ENCODE peak calls at places on chromosomes 6 and 20, in four cellular contexts. V, Z, M and P are unnamed samples.
A peak's percentile ranks its signal among the peaks of the same experiment; 100 is the strongest.

GRCh38 chr20:61734733-61735502 is 330.8 kb downstream of the TAF4 start:
- DNase-seq in M (no peak), Z (no peak), V (no peak), P (no peak)

GRCh38 chr6:45478235-45478634 is 100.5 kb upstream of the SUPT3H start:
- DNase-seq in Z (no peak), M (no peak), V (no peak), P (no peak)

GRCh38 chr20:33650753-33651561 is 11.2 kb upstream of the C20orf144 start:
- DNase-seq in M (no peak), Z (no peak), V (no peak), P (no peak)

GRCh38 chr6:168490757-168491156 is 49.8 kb downstream of the SMOC2 start:
- DNase-seq in M (no peak), V (no peak), Z (no peak), P (no peak)

GRCh38 chr6:32973934-32974333 is 5.5 kb downstream of the BRD2 start:
- DNase-seq in Z (peak; percentile 60), M (no peak), V (no peak), P (no peak)

GRCh38 chr6:35145757-35146156 is 4.6 kb upstream of the TCP11 start:
- DNase-seq in V (no peak), M (no peak), Z (no peak), P (no peak)

GRCh38 chr6:151757506-151757955 is 50.0 kb upstream of the ESR1 start:
- DNase-seq in V (peak; percentile 69), Z (no peak), M (peak; percentile 29), P (no peak)

GRCh38 chr20:17835941-17836861 is 132.4 kb downstream of the SNX5 start:
- DNase-seq in Z (no peak), V (no peak), M (no peak), P (no peak)

GRCh38 chr20:38129893-38130609 is 35.0 kb downstream of the TGM2 start:
- DNase-seq in V (no peak), M (no peak), Z (no peak), P (no peak)

GRCh38 chr20:18916886-18917785 is 103.6 kb downstream of the SCP2D1 start:
- DNase-seq in V (no peak), M (no peak), Z (no peak), P (no peak)

GRCh38 chr20:3046677-3047462 is 1.0 kb downstream of the MRPS26 start:
- DNase-seq in V (no peak), M (peak; percentile 47), Z (peak; percentile 18), P (peak; percentile 15)

GRCh38 chr20:18984238-18985200 is 170.9 kb downstream of the SCP2D1 start:
- DNase-seq in Z (peak; percentile 24), M (no peak), V (no peak), P (no peak)

DNA sequence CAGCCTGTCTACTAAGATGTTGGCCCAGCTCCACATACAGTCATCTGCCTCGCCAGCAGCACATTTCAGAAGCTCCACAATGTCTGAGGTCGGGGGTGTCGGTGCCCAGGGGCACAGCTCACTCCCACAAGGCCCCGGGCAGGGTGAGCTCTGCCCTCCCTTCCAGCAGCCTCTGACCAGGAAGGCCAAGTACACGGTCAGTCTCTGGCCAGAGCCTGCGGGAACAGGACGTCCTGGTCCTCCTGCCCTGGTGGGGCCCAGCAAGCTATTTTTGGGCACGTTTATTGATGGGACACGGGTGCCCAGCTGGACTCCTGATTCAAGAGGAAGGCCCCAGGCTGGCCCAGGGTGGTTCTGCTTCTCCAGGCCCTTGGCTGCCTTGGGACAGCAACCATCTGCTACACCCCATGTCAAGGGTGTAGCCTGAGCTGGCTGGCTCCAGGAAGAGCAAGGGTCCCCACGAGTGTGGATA is 114.9 kb upstream of the PTPN1 start:
- DNase-seq in V (no peak), Z (no peak), M (no peak), P (no peak)
- TF ChIP-seq FOXK2 in V (no peak), Z (no peak), M (no peak), P (no peak)

GRCh38 chr6:170393807-170394399 is 87.3 kb downstream of the FAM120B start:
- DNase-seq in V (no peak), M (no peak), Z (no peak), P (no peak)
- TF ChIP-seq FOXK2 in V (no peak), M (no peak), Z (no peak), P (no peak)

DNA sequence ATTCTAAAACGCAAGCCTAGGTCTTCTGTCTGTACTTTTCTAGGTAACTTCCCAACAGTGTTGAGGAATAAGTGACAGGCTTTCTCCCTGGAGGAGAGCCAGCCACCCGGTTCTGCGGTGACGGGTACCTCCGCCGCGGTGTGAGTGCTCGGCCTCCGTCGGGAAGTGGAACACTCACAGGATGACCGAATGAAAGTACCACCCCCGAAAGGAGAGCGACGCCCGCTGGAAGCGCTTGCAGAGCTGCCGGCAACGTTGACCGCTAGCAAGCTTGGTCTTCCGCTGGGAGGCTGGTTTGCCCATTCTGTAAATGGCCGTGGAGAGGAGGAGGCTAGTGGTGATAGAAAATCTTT is 581 bp upstream of the TMEM242 start:
- DNase-seq in M (peak; percentile 81), Z (peak; percentile 81), V (no peak), P (peak; percentile 63)
- TF ChIP-seq FOXK2 in M (no peak), Z (no peak), V (no peak), P (no peak)

GRCh38 chr6:43308101-43308989 is at the start of gene CRIP3:
- DNase-seq in Z (peak; percentile 67), M (no peak), V (no peak), P (no peak)
- TF ChIP-seq FOXK2 in Z (no peak), M (no peak), V (peak; percentile 40), P (no peak)

GRCh38 chr20:53216856-53217576 is 244.9 kb downstream of the TSHZ2 start:
- DNase-seq in M (peak; percentile 50), Z (peak; percentile 72), V (no peak), P (peak; percentile 79)
- TF ChIP-seq FOXK2 in M (no peak), Z (no peak), V (no peak), P (no peak)

GRCh38 chr6:148720371-148720770 is 26.5 kb upstream of the UST start:
- DNase-seq in V (no peak), M (no peak), Z (no peak), P (no peak)

GRCh38 chr6:148724428-148724827 is 22.4 kb upstream of the UST start:
- DNase-seq in V (no peak), M (no peak), Z (no peak), P (no peak)

GRCh38 chr6:148720897-148721296 is 25.9 kb upstream of the UST start:
- DNase-seq in Z (no peak), M (no peak), V (no peak), P (no peak)

GRCh38 chr6:148727104-148727503 is 19.7 kb upstream of the UST start:
- DNase-seq in M (no peak), V (no peak), Z (no peak), P (no peak)

GRCh38 chr6:148723484-148723883 is 23.3 kb upstream of the UST start:
- DNase-seq in Z (no peak), V (no peak), M (no peak), P (no peak)
- TF ChIP-seq FOXK2 in Z (no peak), V (no peak), M (no peak), P (no peak)

DNA sequence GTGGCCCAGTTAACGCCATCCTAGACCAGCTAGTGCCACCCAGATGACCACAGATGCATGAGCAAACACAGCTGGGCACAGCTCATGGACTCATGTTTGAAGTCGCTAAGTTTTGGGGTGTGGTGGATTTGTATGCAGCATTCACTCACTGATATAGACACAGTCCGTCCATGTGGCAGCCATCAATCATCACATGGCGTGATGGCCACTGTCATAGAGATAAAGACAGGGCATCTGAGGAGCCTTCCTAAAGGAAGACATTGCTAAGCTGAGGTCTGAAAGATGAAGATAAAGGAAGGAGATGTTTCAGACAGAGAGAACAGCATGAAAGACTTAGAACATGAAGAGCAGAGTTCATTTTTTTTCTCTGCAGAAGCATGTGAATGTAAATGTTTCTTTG is 154.4 kb upstream of the JAG1 start:
- DNase-seq in Z (peak; percentile 1), V (no peak), M (no peak), P (no peak)
- TF ChIP-seq FOXK2 in Z (no peak), V (no peak), M (no peak), P (no peak)

GRCh38 chr6:3911614-3912336 is 62.6 kb downstream of the FAM50B start:
- DNase-seq in Z (peak; percentile 88), V (no peak), M (peak; percentile 93), P (peak; percentile 21)
- TF ChIP-seq FOXK2 in Z (no peak), V (no peak), M (no peak), P (no peak)